ENCODE peak calls at places on chromosome X, in seven cellular contexts. Z is tibial artery, M is hepatocyte, H is cardiac muscle cell, I is lower lobe of right lung, A is HCT116, O is heart left ventricle. X is an unnamed sample.

GRCh38 chrX:110284159-110284558 is 33.7 kb downstream of the AMMECR1 start:
- DNase-seq in Z (no peak), H (peak; percentile 78), I (no peak), O (no peak), M (no peak), A (no peak), X (no peak)

GRCh38 chrX:150225756-150226155 is 137.4 kb upstream of the MAMLD1 start:
- DNase-seq in O (no peak), M (no peak), Z (no peak), I (no peak), H (no peak), A (no peak), X (no peak)

GRCh38 chrX:105375816-105376215 is 155.3 kb upstream of the TEX13A start:
- DNase-seq in O (no peak), I (no peak), M (no peak), Z (no peak), A (no peak), H (peak; percentile 77), X (no peak)

GRCh38 chrX:110415440-110416167 is 57.0 kb downstream of the RTL9 start:
- DNase-seq in M (no peak), A (no peak), I (no peak), H (peak; percentile 40), O (no peak), Z (no peak), X (no peak)

GRCh38 chrX:49271341-49271740 is 1.7 kb downstream of the PPP1R3F start:
- DNase-seq in O (no peak), M (no peak), I (no peak), H (no peak), A (no peak), Z (no peak), X (peak; percentile 16)

GRCh38 chrX:56805399-56805798 is 76.4 kb downstream of the NBDY start:
- DNase-seq in H (no peak), M (no peak), I (no peak), O (no peak), Z (no peak), A (no peak), X (no peak)

GRCh38 chrX:109077788-109078187 is 341.4 kb upstream of the IRS4 start:
- DNase-seq in I (no peak), O (no peak), A (no peak), H (no peak), Z (no peak), M (no peak), X (no peak)

GRCh38 chrX:136147320-136147901 is at the start of gene FHL1:
- DNase-seq in H (peak; percentile 30), O (peak; percentile 82), M (peak; percentile 40), Z (peak; percentile 59), A (no peak), I (peak; percentile 68), X (no peak)

GRCh38 chrX:42978655-42979379 is 200.9 kb upstream of the PPP1R2C start:
- DNase-seq in Z (no peak), A (no peak), I (no peak), H (no peak), O (no peak), M (no peak), X (no peak)

GRCh38 chrX:79270401-79270800 is 96.7 kb downstream of the ITM2A start:
- DNase-seq in Z (peak; percentile 23), H (peak; percentile 74), O (peak; percentile 49), I (peak; percentile 46), M (no peak), A (no peak), X (no peak)

GRCh38 chrX:426881-427280 is 40.2 kb upstream of the PPP2R3B start:
- DNase-seq in Z (no peak), A (no peak), H (no peak), M (no peak), O (no peak), I (peak; percentile 6), X (no peak)

GRCh38 chrX:12702509-12703091 is 88.6 kb upstream of the PRPS2 start:
- DNase-seq in Z (no peak), A (peak; percentile 3), M (no peak), I (no peak), H (peak; percentile 14), O (no peak), X (no peak)

GRCh38 chrX:49951524-49952193 is 29.3 kb downstream of the CLCN5 start:
- DNase-seq in I (no peak), H (peak; percentile 11), M (no peak), A (no peak), Z (no peak), O (no peak), X (no peak)

GRCh38 chrX:136546369-136546768 is 14.4 kb downstream of the VGLL1 start:
- DNase-seq in H (no peak), O (no peak), A (no peak), Z (no peak), I (no peak), M (no peak), X (no peak)

GRCh38 chrX:10090319-10090718 is 66.5 kb upstream of the CLCN4 start:
- DNase-seq in I (no peak), Z (no peak), M (no peak), O (no peak), A (no peak), H (peak; percentile 48), X (no peak)

GRCh38 chrX:72046447-72046846 is 85.3 kb downstream of the RTL5 start:
- DNase-seq in M (no peak), Z (no peak), O (no peak), I (no peak), A (no peak), H (no peak), X (no peak)

GRCh38 chrX:1601051-1601767 is 9.8 kb downstream of the AKAP17A start:
- DNase-seq in H (no peak), A (no peak), Z (no peak), M (no peak), I (peak; percentile 38), O (no peak), X (peak; percentile 72)

GRCh38 chrX:123570011-123570590 is 162.8 kb downstream of the THOC2 start:
- DNase-seq in H (no peak), Z (no peak), O (no peak), A (no peak), I (no peak), M (no peak), X (no peak)

GRCh38 chrX:96776966-96777365 is 92.3 kb downstream of the DIAPH2 start:
- DNase-seq in A (no peak), Z (no peak), H (peak; percentile 6), O (no peak), M (no peak), I (no peak), X (no peak)

GRCh38 chrX:45847966-45848365 is 647.3 kb upstream of the DIPK2B start:
- DNase-seq in O (no peak), H (no peak), I (no peak), Z (no peak), A (no peak), M (no peak), X (no peak)

DNA sequence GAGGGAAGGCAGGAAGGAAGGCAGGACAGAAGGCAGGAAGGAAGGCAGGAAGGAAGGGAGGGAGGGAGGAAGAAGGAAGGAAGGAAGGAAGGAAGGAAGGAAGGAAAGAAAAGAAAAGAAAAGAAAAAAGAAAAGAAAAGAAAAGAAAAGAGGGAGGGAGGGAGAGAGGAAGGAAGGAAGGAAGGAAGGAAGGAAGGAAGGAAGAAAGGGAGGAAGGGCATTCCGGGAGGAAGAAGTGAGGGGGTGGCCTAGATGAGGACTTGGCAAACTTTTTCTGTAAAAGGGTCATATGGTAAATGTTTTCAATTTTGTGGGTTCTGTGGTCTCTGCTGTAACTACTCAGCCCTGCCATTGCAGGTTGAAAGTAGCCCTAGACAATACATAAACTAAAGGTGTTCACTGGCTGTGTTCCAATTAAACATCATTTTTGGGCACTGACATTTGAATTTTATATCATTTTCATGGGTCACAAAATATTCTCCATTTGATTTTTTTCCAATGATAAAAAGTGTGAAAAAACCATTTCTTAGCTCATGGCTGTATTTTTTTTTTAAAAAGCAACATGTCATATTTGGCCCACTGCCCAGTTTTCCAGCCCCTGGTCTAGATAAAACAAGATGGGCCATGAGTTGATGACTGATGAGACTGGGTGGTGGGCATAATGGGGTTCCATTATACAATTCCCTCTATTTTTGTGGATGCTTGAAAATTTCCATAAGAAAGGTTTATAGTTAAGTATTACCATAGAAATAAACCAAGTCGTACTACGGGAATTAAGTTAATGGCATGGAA is 3.1 kb downstream of the ZNF630 start:
- DNase-seq in I (no peak), M (no peak), O (no peak), Z (no peak), H (no peak), A (no peak), X (no peak)
- TF ChIP-seq CTCF in I (no peak), M (no peak), O (no peak), Z (no peak), H (no peak), A (no peak), X (no peak)

DNA sequence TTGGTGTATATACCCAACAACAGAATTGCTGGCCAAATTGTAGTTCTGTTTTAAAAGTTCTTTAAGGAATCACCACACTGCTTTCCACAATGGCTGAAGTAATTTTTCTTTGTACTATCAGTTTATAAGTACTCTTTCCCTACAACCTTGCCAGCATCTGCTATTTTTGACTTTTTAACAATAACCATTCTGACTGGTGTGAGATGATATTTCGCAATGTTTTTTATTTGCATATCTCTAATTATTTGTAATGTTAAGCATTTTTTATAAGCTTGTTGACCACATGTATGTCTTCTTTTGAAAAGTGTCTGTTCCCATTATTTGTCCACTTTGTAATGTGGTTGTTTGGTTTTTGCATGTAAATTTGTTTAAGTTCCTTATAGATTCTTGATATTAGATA is 509.9 kb upstream of the POU3F4 start:
- DNase-seq in M (no peak), H (no peak), Z (no peak), I (no peak), O (no peak), A (no peak), X (no peak)
- H3K4me1 ChIP-seq in M (no peaks in the 10 kb centered on the region), H (no peaks in the 10 kb centered on the region), Z (no peaks in the 10 kb centered on the region), I (no peaks in the 10 kb centered on the region), O (no peaks in the 10 kb centered on the region), A (no peaks in the 10 kb centered on the region), X (no peaks in the 10 kb centered on the region)

GRCh38 chrX:63513825-63514574 is 162.9 kb upstream of the SPIN4 start:
- DNase-seq in I (no peak), H (peak; percentile 77), M (no peak), A (no peak), O (peak; percentile 20), Z (no peak), X (no peak)

GRCh38 chrX:63508668-63509067 is 157.5 kb upstream of the SPIN4 start:
- DNase-seq in Z (no peak), O (no peak), H (no peak), M (no peak), A (no peak), I (no peak), X (no peak)

GRCh38 chrX:63511361-63511760 is 160.2 kb upstream of the SPIN4 start:
- DNase-seq in A (no peak), H (no peak), I (no peak), M (no peak), Z (no peak), O (no peak), X (no peak)

GRCh38 chrX:63514575-63514967 is 163.4 kb upstream of the SPIN4 start:
- DNase-seq in I (no peak), A (no peak), M (no peak), Z (no peak), H (peak; percentile 12), O (no peak), X (no peak)
- H3K27me3 ChIP-seq in I (no peaks in the 10 kb centered on the region), A (no peaks in the 10 kb centered on the region), M (no peaks in the 10 kb centered on the region), Z (no peaks in the 10 kb centered on the region), H (no peaks in the 10 kb centered on the region), O (no peaks in the 10 kb centered on the region), X (no peaks in the 10 kb centered on the region)

GRCh38 chrX:135114392-135114791 is 5.9 kb downstream of the ETDB start:
- DNase-seq in I (no peak), H (no peak), Z (no peak), O (no peak), M (no peak), A (no peak), X (no peak)

GRCh38 chrX:135112743-135113142 is 7.6 kb downstream of the ETDB start:
- DNase-seq in I (no peak), A (no peak), Z (no peak), M (no peak), H (no peak), O (no peak), X (no peak)

GRCh38 chrX:135112096-135112729 is 8.1 kb downstream of the ETDB start:
- DNase-seq in I (no peak), Z (no peak), O (no peak), A (peak; percentile 32), M (peak; percentile 30), H (peak; percentile 50), X (no peak)
- TF ChIP-seq CTCF in I (peak; percentile 52), Z (peak; percentile 37), O (peak; percentile 50), A (peak; percentile 40), M (peak; percentile 49), H (peak; percentile 68), X (peak; percentile 32)